ENCODE peak calls at places on chromosomes 11 and 22, in eight cellular contexts. V, S, L, M, P, C, B and D are unnamed samples.

GRCh38 chr11:101458161-101458560 is 125.6 kb downstream of the TRPC6 start:
- DNase-seq in V (no peak), S (no peak), L (no peak), M (no peak), P (no peak), C (no peak), B (no peak), D (no peak)

GRCh38 chr22:35596821-35597220 is 20.3 kb downstream of the MB start:
- DNase-seq in V (no peak), S (no peak), L (no peak), M (no peak), P (no peak), C (peak; percentile 51), B (no peak), D (no peak)

GRCh38 chr11:126282742-126283591 is at the start of gene TIRAP:
- DNase-seq in V (no peak), S (peak; percentile 76), L (peak; percentile 22), M (peak; percentile 17), P (no peak), C (peak; percentile 58), B (peak; percentile 61), D (peak; percentile 40)

GRCh38 chr22:37568448-37569008 is 8.2 kb downstream of the CDC42EP1 start:
- DNase-seq in V (no peak), S (no peak), L (no peak), M (no peak), P (no peak), C (no peak), B (no peak), D (no peak)

GRCh38 chr22:25996669-25997068 is 172.6 kb upstream of the SEZ6L start:
- DNase-seq in V (no peak), S (no peak), L (no peak), M (no peak), P (no peak), C (no peak), B (no peak), D (no peak)

GRCh38 chr11:47418454-47419259 is 7.6 kb downstream of the PSMC3 start:
- DNase-seq in V (no peak), S (no peak), L (no peak), M (no peak), P (no peak), C (no peak), B (no peak), D (no peak)

GRCh38 chr11:73321342-73322110 is 13.4 kb downstream of the ARHGEF17 start:
- DNase-seq in V (no peak), S (no peak), L (no peak), M (no peak), P (no peak), C (peak; percentile 73), B (peak; percentile 72), D (no peak)

GRCh38 chr11:27468209-27468608 is 4.4 kb downstream of the LGR4 start:
- DNase-seq in V (no peak), S (no peak), L (no peak), M (no peak), P (no peak), C (peak; percentile 96), B (no peak), D (no peak)

GRCh38 chr22:35742342-35743100 is 24.8 kb downstream of the APOL5 start:
- DNase-seq in V (no peak), S (no peak), L (no peak), M (no peak), P (no peak), C (peak; percentile 64), B (no peak), D (no peak)

GRCh38 chr11:125202977-125203376 is 38.4 kb downstream of the PKNOX2 start:
- DNase-seq in V (no peak), S (no peak), L (no peak), M (no peak), P (no peak), C (no peak), B (no peak), D (no peak)

GRCh38 chr11:126072141-126072741 is 9.6 kb upstream of the CDON start:
- DNase-seq in V (no peak), S (no peak), L (no peak), M (no peak), P (no peak), C (no peak), B (no peak), D (no peak)

GRCh38 chr11:120646206-120646605 is 134.7 kb downstream of the GRIK4 start:
- DNase-seq in V (no peak), S (no peak), L (no peak), M (no peak), P (no peak), C (no peak), B (no peak), D (no peak)

GRCh38 chr11:64583296-64584262 is 7.4 kb upstream of the SLC22A12 start:
- DNase-seq in V (no peak), S (no peak), L (no peak), M (no peak), P (no peak), C (peak; percentile 46), B (no peak), D (no peak)

GRCh38 chr22:31148953-31149627 is 8.8 kb upstream of the PLA2G3 start:
- DNase-seq in V (peak; percentile 54), S (peak; percentile 77), L (peak; percentile 41), M (no peak), P (no peak), C (peak; percentile 90), B (peak; percentile 80), D (peak; percentile 69)

GRCh38 chr11:10666976-10667892 is 26.3 kb downstream of the IRAG1 start:
- DNase-seq in V (peak; percentile 73), S (no peak), L (no peak), M (no peak), P (no peak), C (no peak), B (no peak), D (no peak)

GRCh38 chr11:7314811-7315604 is 63.3 kb downstream of the SYT9 start:
- DNase-seq in V (no peak), S (no peak), L (no peak), M (no peak), P (no peak), C (no peak), B (no peak), D (no peak)

GRCh38 chr11:134543144-134544044 is 131.4 kb upstream of the B3GAT1 start:
- DNase-seq in V (no peak), S (no peak), L (no peak), M (no peak), P (no peak), C (no peak), B (peak; percentile 1), D (no peak)

GRCh38 chr11:27452147-27452546 is 20.4 kb downstream of the LGR4 start:
- DNase-seq in V (no peak), S (no peak), L (no peak), M (no peak), P (no peak), C (no peak), B (no peak), D (no peak)

GRCh38 chr11:120172054-120172881 is 34.4 kb upstream of the TRIM29 start:
- DNase-seq in V (no peak), S (peak; percentile 73), L (no peak), M (no peak), P (no peak), C (peak; percentile 77), B (peak; percentile 71), D (no peak)

GRCh38 chr22:37431811-37432707 is 4.8 kb upstream of the ELFN2 start:
- DNase-seq in V (peak; percentile 95), S (no peak), L (no peak), M (no peak), P (no peak), C (peak; percentile 96), B (no peak), D (no peak)

GRCh38 chr11:102791271-102792036 is 6.5 kb downstream of the MMP1 start:
- DNase-seq in V (no peak), S (no peak), L (no peak), M (no peak), P (no peak), C (no peak), B (no peak), D (no peak)

GRCh38 chr11:125886997-125887372 is 483 bp upstream of the HYLS1 start:
- DNase-seq in V (no peak), S (peak; percentile 34), L (no peak), M (no peak), P (no peak), C (peak; percentile 20), B (peak; percentile 29), D (peak; percentile 30)

GRCh38 chr11:108647701-108648527 is 17.0 kb upstream of the DDX10 start:
- DNase-seq in V (peak; percentile 62), S (peak; percentile 71), L (peak; percentile 39), M (peak; percentile 17), P (no peak), C (peak; percentile 88), B (peak; percentile 38), D (peak; percentile 88)

GRCh38 chr11:100639140-100639539 is 47.9 kb upstream of the ARHGAP42 start:
- DNase-seq in V (peak; percentile 51), S (no peak), L (no peak), M (no peak), P (no peak), C (peak; percentile 37), B (peak; percentile 18), D (no peak)

GRCh38 chr22:36466258-36466657 is 15.2 kb downstream of the TXN2 start:
- DNase-seq in V (no peak), S (no peak), L (no peak), M (no peak), P (no peak), C (no peak), B (no peak), D (no peak)

GRCh38 chr11:116412118-116412889 is 360.5 kb downstream of the BUD13 start:
- DNase-seq in V (no peak), S (no peak), L (no peak), M (no peak), P (no peak), C (no peak), B (no peak), D (no peak)

GRCh38 chr11:17774232-17775034 is 39.9 kb downstream of the KCNC1 start:
- DNase-seq in V (no peak), S (no peak), L (no peak), M (no peak), P (no peak), C (no peak), B (no peak), D (peak; percentile 45)

GRCh38 chr11:1301220-1302000 is 8.0 kb downstream of the TOLLIP start:
- DNase-seq in V (no peak), S (no peak), L (no peak), M (no peak), P (no peak), C (no peak), B (no peak), D (peak; percentile 10)

GRCh38 chr11:35016939-35017338 is 100.5 kb downstream of the PDHX start:
- DNase-seq in V (no peak), S (no peak), L (no peak), M (no peak), P (no peak), C (no peak), B (no peak), D (no peak)

GRCh38 chr22:46230262-46230901 is 19.7 kb downstream of the CDPF1 start:
- DNase-seq in V (no peak), S (no peak), L (no peak), M (no peak), P (no peak), C (no peak), B (no peak), D (no peak)

GRCh38 chr11:829116-829945 is 1.6 kb downstream of the CRACR2B start:
- DNase-seq in V (no peak), S (peak; percentile 58), L (no peak), M (no peak), P (no peak), C (no peak), B (no peak), D (no peak)

GRCh38 chr22:26047920-26048319 is 121.3 kb upstream of the SEZ6L start:
- DNase-seq in V (no peak), S (no peak), L (no peak), M (no peak), P (no peak), C (no peak), B (no peak), D (no peak)